ENCODE peak calls at places on chromosomes 2 and 18, in seven cellular contexts. A is substantia nigra; F is mucosa of gallbladder; N is pancreas; K is RPMI8226; L is activated CD4-positive, alpha-beta T cell treated with anti-CD3 and anti-CD28 coated beads, Interleukin-2, amount 50 U/mL, for 1 hour; H is ACHN. S is an unnamed sample.

GRCh38 chr2:218567797-218568189 is 358 bp downstream of the USP37 start:
- DNase-seq in N (no peak), A (no peak), H (no peak), F (no peak), K (no peak), L (peak; percentile 69), S (no peak)

GRCh38 chr2:217929294-217929671 is 73.5 kb downstream of the TNS1 start:
- DNase-seq in N (no peak), L (no peak), K (no peak), F (no peak), A (no peak), H (no peak), S (no peak)

GRCh38 chr2:564471-565181 is 112.6 kb downstream of the TMEM18 start:
- DNase-seq in N (no peak), L (no peak), A (no peak), F (no peak), H (no peak), K (no peak), S (no peak)

GRCh38 chr2:43039376-43040080 is 186.9 kb downstream of the ZFP36L2 start:
- DNase-seq in F (no peak), N (no peak), A (no peak), H (no peak), K (no peak), L (no peak), S (no peak)

GRCh38 chr18:3350566-3351527 is 88.9 kb downstream of the MYL12B start:
- DNase-seq in F (no peak), K (peak; percentile 13), A (no peak), L (no peak), N (no peak), H (no peak), S (no peak)

GRCh38 chr2:213246665-213247281 is 37.5 kb upstream of the SPAG16 start:
- DNase-seq in N (peak; percentile 19), A (peak; percentile 10), H (peak; percentile 59), L (peak; percentile 52), F (no peak), K (peak; percentile 59), S (peak; percentile 5)

GRCh38 chr2:6883448-6884122 is 6.0 kb downstream of the RSAD2 start:
- DNase-seq in K (no peak), H (no peak), A (no peak), L (no peak), F (no peak), N (no peak), S (no peak)

GRCh38 chr2:217924346-217924901 is 78.4 kb downstream of the TNS1 start:
- DNase-seq in K (no peak), N (no peak), L (no peak), A (no peak), H (no peak), F (no peak), S (no peak)

GRCh38 chr2:231540017-231540416 is 9.8 kb upstream of the NMUR1 start:
- DNase-seq in A (no peak), F (no peak), L (no peak), N (no peak), K (no peak), H (no peak), S (no peak)

GRCh38 chr2:213172641-213173040 is 21.2 kb upstream of the IKZF2 start:
- DNase-seq in F (no peak), L (no peak), A (no peak), N (no peak), K (no peak), H (no peak), S (no peak)

GRCh38 chr2:200748779-200749178 is 62.9 kb upstream of the BZW1 start:
- DNase-seq in H (no peak), F (no peak), L (no peak), N (no peak), K (no peak), A (no peak), S (no peak)

GRCh38 chr2:1607971-1608688 is 136.2 kb downstream of the PXDN start:
- DNase-seq in F (no peak), H (peak; percentile 17), K (no peak), A (no peak), N (no peak), L (no peak), S (no peak)

GRCh38 chr2:193482557-193482956 is 1287.8 kb upstream of the TMEFF2 start:
- DNase-seq in L (no peak), K (no peak), A (no peak), H (no peak), N (no peak), F (no peak), S (no peak)

GRCh38 chr2:172464340-172465129 is 37.1 kb downstream of the ITGA6 start:
- DNase-seq in H (no peak), F (no peak), A (no peak), N (peak; percentile 37), L (no peak), K (no peak), S (no peak)

S was measured in HuH-7.5.